ENCODE peak calls at places on chromosomes 6 and 20, in ten cellular contexts. O, I, Z, T, B, E, P, H, R and V are unnamed samples.

GRCh38 chr6:55892749-55893357 is 17.5 kb upstream of the BMP5 start:
- DNase-seq in O (no peak), T (no peak), P (no peak), H (no peak), E (no peak), Z (no peak), R (no peak), I (no peak), B (no peak), V (no peak)

GRCh38 chr20:47934761-47935160 is 149.5 kb upstream of the SULF2 start:
- DNase-seq in O (no peak), B (no peak), I (no peak), T (no peak), Z (no peak), E (no peak), H (no peak), R (no peak), P (no peak), V (no peak)

GRCh38 chr20:2230671-2231488 is 64.9 kb upstream of the TGM3 start:
- DNase-seq in B (no peak), H (no peak), R (no peak), T (no peak), P (no peak), Z (no peak), O (no peak), E (no peak), I (no peak), V (no peak)

GRCh38 chr20:62501801-62502495 is 26.2 kb upstream of the GATA5 start:
- DNase-seq in B (peak), Z (no peak), H (no peak), I (no peak), O (no peak), E (peak), T (peak), P (no peak), R (peak), V (peak)

GRCh38 chr6:127971945-127972391 is 71.1 kb upstream of the THEMIS start:
- DNase-seq in I (peak), E (peak), R (peak), P (no peak), T (no peak), Z (no peak), B (peak), H (no peak), O (no peak), V (no peak)

GRCh38 chr6:17470209-17470952 is 77.0 kb downstream of the CAP2 start:
- DNase-seq in O (no peak), T (no peak), Z (no peak), P (no peak), B (no peak), E (no peak), I (no peak), R (no peak), H (peak), V (no peak)

GRCh38 chr20:45156728-45157127 is 18.0 kb upstream of the PI3 start:
- DNase-seq in O (no peak), Z (no peak), P (no peak), I (no peak), B (no peak), H (no peak), R (no peak), T (no peak), E (no peak), V (no peak)

GRCh38 chr6:85892346-85892745 is 249.7 kb upstream of the SYNCRIP start:
- DNase-seq in Z (no peak), H (no peak), B (no peak), O (no peak), E (no peak), T (no peak), I (no peak), R (no peak), P (no peak), V (no peak)

GRCh38 chr6:33904050-33904827 is 100.4 kb upstream of the MLN start:
- DNase-seq in H (no peak), B (no peak), E (no peak), T (no peak), Z (no peak), R (no peak), I (no peak), O (peak), P (no peak), V (no peak)

GRCh38 chr20:6231551-6231950 is 108.7 kb upstream of the FERMT1 start:
- DNase-seq in E (peak), H (no peak), Z (no peak), O (no peak), B (peak), P (no peak), T (no peak), R (no peak), I (no peak), V (no peak)

GRCh38 chr20:46590453-46590852 is 40.0 kb upstream of the OCSTAMP start:
- DNase-seq in R (no peak), E (no peak), T (no peak), P (no peak), I (no peak), Z (no peak), O (no peak), B (no peak), H (no peak), V (no peak)

GRCh38 chr6:41813469-41813868 is 26.0 kb downstream of the TOMM6 start:
- DNase-seq in T (no peak), I (no peak), P (no peak), E (no peak), Z (no peak), O (no peak), R (no peak), H (no peak), B (no peak), V (no peak)

GRCh38 chr20:43959079-43959919 is 44.6 kb downstream of the TOX2 start:
- DNase-seq in H (no peak), I (no peak), R (no peak), B (peak), O (no peak), E (no peak), P (no peak), T (no peak), Z (no peak), V (no peak)

GRCh38 chr20:37670426-37670825 is 23.4 kb upstream of the CTNNBL1 start:
- DNase-seq in B (no peak), O (no peak), T (no peak), E (no peak), Z (no peak), I (no peak), P (no peak), H (peak), R (no peak), V (no peak)

GRCh38 chr20:25256226-25256859 is 8.5 kb downstream of the PYGB start:
- DNase-seq in B (no peak), I (no peak), T (no peak), R (no peak), P (peak), Z (no peak), O (no peak), E (no peak), H (no peak), V (no peak)

GRCh38 chr6:38371312-38371672 is 268.4 kb downstream of the BTBD9 start:
- DNase-seq in P (no peak), E (no peak), I (no peak), O (no peak), T (no peak), B (no peak), H (peak), Z (no peak), R (no peak), V (no peak)

GRCh38 chr6:101011165-101011564 is 130.0 kb upstream of the ASCC3 start:
- DNase-seq in O (no peak), I (no peak), T (no peak), R (no peak), Z (no peak), B (no peak), E (no peak), P (no peak), H (no peak), V (no peak)

GRCh38 chr20:23365390-23366165 is 3.6 kb downstream of the GZF1 start:
- DNase-seq in O (no peak), H (no peak), P (no peak), B (no peak), T (no peak), E (no peak), I (no peak), Z (no peak), R (no peak), V (no peak)

GRCh38 chr6:84912472-84913143 is 148.2 kb upstream of the TBX18 start:
- DNase-seq in Z (no peak), E (no peak), R (no peak), T (no peak), H (no peak), B (no peak), O (no peak), P (no peak), I (no peak), V (no peak)

GRCh38 chr20:34703573-34704176 is 469 bp upstream of the TP53INP2 start:
- DNase-seq in Z (no peak), H (no peak), P (no peak), T (no peak), I (no peak), R (no peak), B (peak), E (no peak), O (no peak), V (no peak)

GRCh38 chr20:32599783-32600340 is 14.7 kb upstream of the NOL4L start:
- DNase-seq in B (no peak), H (no peak), E (no peak), T (no peak), O (no peak), I (no peak), Z (no peak), R (no peak), P (no peak), V (no peak)

GRCh38 chr6:15922510-15923307 is 206.2 kb upstream of the MYLIP start:
- DNase-seq in O (no peak), T (no peak), E (peak), H (peak), I (no peak), Z (no peak), B (peak), R (peak), P (no peak), V (no peak)

GRCh38 chr6:75632247-75632646 is 30.6 kb downstream of the SENP6 start:
- DNase-seq in B (no peak), R (no peak), Z (no peak), P (no peak), E (no peak), T (no peak), I (no peak), H (no peak), O (no peak), V (no peak)

GRCh38 chr6:126773122-126773805 is 345.2 kb upstream of the RSPO3 start:
- DNase-seq in T (no peak), P (no peak), R (no peak), Z (no peak), H (no peak), B (peak), I (no peak), E (peak), O (no peak), V (no peak)

GRCh38 chr6:155273438-155273837 is 9.6 kb downstream of the CLDN20 start:
- DNase-seq in P (peak), T (no peak), Z (no peak), E (peak), R (peak), O (no peak), H (no peak), B (peak), I (peak), V (no peak)

GRCh38 chr6:12383448-12383847 is 93.3 kb downstream of the EDN1 start:
- DNase-seq in O (no peak), B (no peak), P (no peak), E (no peak), R (no peak), T (no peak), Z (no peak), H (no peak), I (no peak), V (peak)

GRCh38 chr20:11833825-11834224 is 83.9 kb upstream of the BTBD3 start:
- DNase-seq in T (no peak), P (no peak), B (no peak), I (no peak), H (no peak), O (no peak), R (no peak), E (no peak), Z (no peak), V (no peak)
- TF ChIP-seq CTCF in T (no peak), P (no peak), B (no peak), I (no peak), H (no peak), O (no peak), R (no peak), E (no peak), Z (no peak), V (no peak)

GRCh38 chr20:20759132-20759531 is 46.7 kb upstream of the RALGAPA2 start:
- DNase-seq in I (no peak), B (no peak), E (no peak), P (no peak), H (no peak), O (no peak), Z (no peak), T (no peak), R (no peak), V (no peak)
- TF ChIP-seq CTCF in I (no peak), B (no peak), E (no peak), P (no peak), H (no peak), O (no peak), Z (no peak), T (no peak), R (no peak), V (no peak)

GRCh38 chr6:63923139-63923739 is 287.6 kb downstream of the PHF3 start:
- DNase-seq in R (no peak), I (peak), O (no peak), E (no peak), B (peak), H (no peak), T (no peak), Z (no peak), P (no peak), V (peak)
- TF ChIP-seq CTCF in R (peak), I (peak), O (peak), E (peak), B (peak), H (peak), T (peak), Z (peak), P (peak), V (peak)

GRCh38 chr6:112881027-112881426 is 533.9 kb downstream of the RFPL4B start:
- DNase-seq in O (no peak), R (peak), E (peak), I (peak), P (no peak), B (peak), H (no peak), T (no peak), Z (no peak), V (no peak)

GRCh38 chr6:112882381-112882780 is 535.3 kb downstream of the RFPL4B start:
- DNase-seq in T (no peak), P (no peak), O (no peak), B (peak), H (no peak), Z (no peak), I (no peak), R (no peak), E (no peak), V (no peak)

GRCh38 chr6:112877134-112878100 is 530.3 kb downstream of the RFPL4B start:
- DNase-seq in E (peak), H (no peak), I (peak), T (no peak), P (no peak), O (no peak), Z (no peak), R (peak), B (peak), V (no peak)

GRCh38 chr6:112881828-112882227 is 534.7 kb downstream of the RFPL4B start:
- DNase-seq in R (peak), I (no peak), T (no peak), E (no peak), H (no peak), O (no peak), Z (no peak), B (no peak), P (no peak), V (no peak)

GRCh38 chr6:112879920-112880413 is 532.8 kb downstream of the RFPL4B start:
- DNase-seq in E (no peak), P (peak), H (no peak), R (no peak), O (peak), T (no peak), B (no peak), Z (no peak), I (no peak), V (no peak)
- TF ChIP-seq CTCF in E (no peak), P (peak), H (no peak), R (no peak), O (peak), T (no peak), B (no peak), Z (peak), I (no peak), V (peak)

DNA sequence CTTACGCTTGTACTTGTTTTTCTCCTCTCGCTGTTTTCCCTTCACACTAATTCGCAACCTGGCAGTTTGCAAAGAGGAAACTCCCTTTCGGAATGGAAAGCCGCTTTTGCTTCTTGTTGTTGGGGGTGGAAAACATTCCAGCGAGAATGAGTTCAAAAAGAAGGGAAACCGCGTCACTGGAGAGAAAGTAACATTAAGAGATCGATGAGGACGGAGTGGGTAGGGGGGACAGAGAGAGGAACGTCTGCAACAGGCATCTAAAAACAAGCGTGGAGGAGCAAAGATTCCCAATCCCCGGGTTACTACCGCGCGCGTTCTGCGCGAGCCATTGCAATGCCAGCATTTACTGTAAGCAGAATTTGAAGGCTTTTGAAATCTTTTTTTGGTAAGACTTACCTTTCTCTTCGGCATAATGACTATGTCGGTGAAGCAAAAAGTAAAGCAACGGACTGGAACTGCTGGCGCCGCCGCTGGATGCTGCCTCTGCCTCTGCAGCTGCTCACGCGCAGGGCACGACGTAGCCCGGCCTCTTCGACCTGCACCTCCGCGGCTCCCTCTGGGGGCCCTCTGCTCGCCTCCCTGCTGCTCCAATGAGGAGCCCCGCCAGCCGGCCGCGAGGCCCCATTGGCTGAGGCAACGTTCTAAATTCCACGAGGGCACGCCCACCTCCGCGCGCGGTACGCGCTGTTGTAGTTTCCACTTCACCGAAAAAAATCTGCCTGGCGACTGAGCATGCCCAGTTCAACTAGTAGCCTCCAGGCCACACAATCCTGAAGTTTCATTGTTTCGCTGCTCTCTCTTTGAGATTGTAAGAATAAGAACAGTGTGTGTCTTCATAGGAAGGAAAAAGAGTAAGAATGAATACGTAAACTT is at the start of gene HMGN3:
- DNase-seq in B (peak), Z (peak), I (peak), E (peak), T (peak), R (peak), H (peak), O (peak), P (peak), V (peak)
- TF ChIP-seq CTCF in B (no peak), Z (no peak), I (peak), E (no peak), T (no peak), R (no peak), H (peak), O (peak), P (peak), V (peak)

GRCh38 chr6:130307752-130308361 is 58.0 kb upstream of the TMEM200A start:
- DNase-seq in Z (no peak), E (peak), H (no peak), O (no peak), I (peak), T (no peak), R (peak), P (no peak), B (peak), V (no peak)

GRCh38 chr6:130309028-130309427 is 56.8 kb upstream of the TMEM200A start:
- DNase-seq in H (no peak), P (no peak), R (no peak), I (no peak), B (no peak), Z (no peak), O (no peak), T (no peak), E (no peak), V (no peak)

GRCh38 chr6:130314271-130314670 is 51.5 kb upstream of the TMEM200A start:
- DNase-seq in T (no peak), H (no peak), P (no peak), O (no peak), R (no peak), B (no peak), E (no peak), I (no peak), Z (no peak), V (no peak)

DNA sequence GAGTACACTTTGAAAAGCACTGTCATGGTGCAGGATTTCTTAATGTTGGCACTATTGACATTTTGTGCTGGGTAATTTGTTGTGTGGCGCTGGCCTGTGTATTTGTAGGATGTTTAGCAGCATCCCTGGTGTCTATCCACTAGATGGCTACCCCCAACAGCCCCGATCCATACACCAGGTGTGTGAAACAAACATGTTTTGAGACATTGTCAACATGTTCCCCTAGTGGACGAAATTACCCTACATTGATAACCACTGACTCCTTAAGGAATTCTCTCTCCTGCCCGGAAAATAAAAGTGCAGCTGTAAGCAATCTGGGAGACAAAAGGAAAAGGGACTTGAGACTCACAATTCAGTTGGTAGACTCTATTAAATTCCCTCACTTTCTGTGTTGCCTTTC is 52.6 kb upstream of the TMEM200A start:
- DNase-seq in P (no peak), E (no peak), R (no peak), O (no peak), B (no peak), I (no peak), H (no peak), Z (no peak), T (no peak), V (no peak)
- TF ChIP-seq CTCF in P (peak), E (no peak), R (peak), O (peak), B (no peak), I (peak), H (no peak), Z (peak), T (no peak), V (no peak)

GRCh38 chr6:157830354-157831017 is 7.4 kb downstream of the SNX9 start:
- DNase-seq in Z (no peak), O (no peak), P (no peak), I (no peak), T (no peak), R (no peak), E (no peak), H (no peak), B (peak), V (peak)

GRCh38 chr6:157834549-157834948 is 11.5 kb downstream of the SNX9 start:
- DNase-seq in E (no peak), R (no peak), B (no peak), Z (no peak), H (no peak), T (no peak), I (no peak), O (no peak), P (no peak), V (no peak)

GRCh38 chr6:157831018-157831369 is 7.9 kb downstream of the SNX9 start:
- DNase-seq in H (no peak), O (no peak), E (no peak), R (no peak), T (no peak), P (no peak), Z (no peak), I (no peak), B (no peak), V (no peak)

GRCh38 chr6:157831424-157832249 is 8.6 kb downstream of the SNX9 start:
- DNase-seq in B (peak), E (no peak), P (peak), T (no peak), I (no peak), H (no peak), Z (no peak), R (no peak), O (no peak), V (no peak)

GRCh38 chr6:157832250-157832967 is 9.4 kb downstream of the SNX9 start:
- DNase-seq in B (peak), R (peak), O (no peak), I (no peak), Z (no peak), T (no peak), E (peak), H (no peak), P (no peak), V (no peak)
- TF ChIP-seq CTCF in B (no peak), R (no peak), O (no peak), I (no peak), Z (no peak), T (no peak), E (no peak), H (no peak), P (no peak), V (no peak)